ENCODE peak calls at places on chromosomes 3 and 15, in five cellular contexts. One of them, this sample, is unnamed.

GRCh38 chr3:136385457-136385856 is 135.3 kb downstream of the PCCB start:
- DNase-seq in DMS79: no peak
- DNase-seq in stimulated activated CD4-positive, alpha-beta T cell treated with anti-CD3 and anti-CD28 coated beads, Interleukin-15, amount 100 ng/mL, for 24 hours: no peak
- DNase-seq in thoracic aorta: no peak
- DNase-seq in C1 segment of cervical spinal cord: no peak
- DNase-seq in this sample: no peak

GRCh38 chr3:112074006-112074405 is 12.2 kb upstream of the C3orf52 start:
- DNase-seq in thoracic aorta: no peak
- DNase-seq in C1 segment of cervical spinal cord: no peak
- DNase-seq in DMS79: no peak
- DNase-seq in stimulated activated CD4-positive, alpha-beta T cell treated with anti-CD3 and anti-CD28 coated beads, Interleukin-15, amount 100 ng/mL, for 24 hours: no peak
- DNase-seq in this sample: no peak

GRCh38 chr15:62035256-62035908 is 24.9 kb downstream of the VPS13C start:
- DNase-seq in DMS79: no peak
- DNase-seq in stimulated activated CD4-positive, alpha-beta T cell treated with anti-CD3 and anti-CD28 coated beads, Interleukin-15, amount 100 ng/mL, for 24 hours: no peak
- DNase-seq in C1 segment of cervical spinal cord: no peak
- DNase-seq in thoracic aorta: no peak
- DNase-seq in this sample: peak

GRCh38 chr15:59190291-59190690 is 16.4 kb upstream of the LDHAL6B start:
- DNase-seq in thoracic aorta: no peak
- DNase-seq in DMS79: no peak
- DNase-seq in C1 segment of cervical spinal cord: no peak
- DNase-seq in stimulated activated CD4-positive, alpha-beta T cell treated with anti-CD3 and anti-CD28 coated beads, Interleukin-15, amount 100 ng/mL, for 24 hours: no peak
- DNase-seq in this sample: no peak

GRCh38 chr3:27914199-27914598 is 192.1 kb upstream of the EOMES start:
- DNase-seq in thoracic aorta: no peak
- DNase-seq in DMS79: no peak
- DNase-seq in C1 segment of cervical spinal cord: no peak
- DNase-seq in stimulated activated CD4-positive, alpha-beta T cell treated with anti-CD3 and anti-CD28 coated beads, Interleukin-15, amount 100 ng/mL, for 24 hours: no peak
- DNase-seq in this sample: no peak

GRCh38 chr3:195221015-195221853 is 49.7 kb downstream of the XXYLT1 start:
- DNase-seq in DMS79: no peak
- DNase-seq in thoracic aorta: no peak
- DNase-seq in C1 segment of cervical spinal cord: no peak
- DNase-seq in stimulated activated CD4-positive, alpha-beta T cell treated with anti-CD3 and anti-CD28 coated beads, Interleukin-15, amount 100 ng/mL, for 24 hours: no peak
- DNase-seq in this sample: no peak

GRCh38 chr3:114624047-114624445 is 330.2 kb downstream of the TIGIT start:
- DNase-seq in C1 segment of cervical spinal cord: peak
- DNase-seq in stimulated activated CD4-positive, alpha-beta T cell treated with anti-CD3 and anti-CD28 coated beads, Interleukin-15, amount 100 ng/mL, for 24 hours: no peak
- DNase-seq in DMS79: no peak
- DNase-seq in thoracic aorta: peak
- DNase-seq in this sample: peak

GRCh38 chr15:59399465-59400102 is 26.9 kb upstream of the MYO1E start:
- DNase-seq in stimulated activated CD4-positive, alpha-beta T cell treated with anti-CD3 and anti-CD28 coated beads, Interleukin-15, amount 100 ng/mL, for 24 hours: no peak
- DNase-seq in thoracic aorta: no peak
- DNase-seq in C1 segment of cervical spinal cord: peak
- DNase-seq in DMS79: no peak
- DNase-seq in this sample: no peak

GRCh38 chr3:129485681-129486056 is 42.8 kb upstream of the RHO start:
- DNase-seq in stimulated activated CD4-positive, alpha-beta T cell treated with anti-CD3 and anti-CD28 coated beads, Interleukin-15, amount 100 ng/mL, for 24 hours: no peak
- DNase-seq in DMS79: no peak
- DNase-seq in thoracic aorta: peak
- DNase-seq in C1 segment of cervical spinal cord: peak
- DNase-seq in this sample: peak

GRCh38 chr3:130516645-130517512 is at the start of gene COL6A6:
- DNase-seq in DMS79: no peak
- DNase-seq in stimulated activated CD4-positive, alpha-beta T cell treated with anti-CD3 and anti-CD28 coated beads, Interleukin-15, amount 100 ng/mL, for 24 hours: no peak
- DNase-seq in C1 segment of cervical spinal cord: no peak
- DNase-seq in thoracic aorta: no peak
- DNase-seq in this sample: no peak

GRCh38 chr3:126704494-126705214 is 614 bp downstream of the CHCHD6 start:
- DNase-seq in C1 segment of cervical spinal cord: no peak
- DNase-seq in thoracic aorta: no peak
- DNase-seq in stimulated activated CD4-positive, alpha-beta T cell treated with anti-CD3 and anti-CD28 coated beads, Interleukin-15, amount 100 ng/mL, for 24 hours: no peak
- DNase-seq in DMS79: no peak
- DNase-seq in this sample: no peak

GRCh38 chr3:56754753-56755365 is 46.9 kb downstream of the ARHGEF3 start:
- DNase-seq in thoracic aorta: no peak
- DNase-seq in C1 segment of cervical spinal cord: no peak
- DNase-seq in DMS79: no peak
- DNase-seq in stimulated activated CD4-positive, alpha-beta T cell treated with anti-CD3 and anti-CD28 coated beads, Interleukin-15, amount 100 ng/mL, for 24 hours: peak
- DNase-seq in this sample: no peak

GRCh38 chr15:28013976-28014375 is 85.1 kb downstream of the OCA2 start:
- DNase-seq in stimulated activated CD4-positive, alpha-beta T cell treated with anti-CD3 and anti-CD28 coated beads, Interleukin-15, amount 100 ng/mL, for 24 hours: no peak
- DNase-seq in DMS79: no peak
- DNase-seq in C1 segment of cervical spinal cord: no peak
- DNase-seq in thoracic aorta: no peak
- DNase-seq in this sample: no peak

GRCh38 chr15:48898083-48898482 is 20.1 kb downstream of the EID1 start:
- DNase-seq in C1 segment of cervical spinal cord: no peak
- DNase-seq in thoracic aorta: no peak
- DNase-seq in DMS79: no peak
- DNase-seq in stimulated activated CD4-positive, alpha-beta T cell treated with anti-CD3 and anti-CD28 coated beads, Interleukin-15, amount 100 ng/mL, for 24 hours: no peak
- DNase-seq in this sample: no peak

GRCh38 chr3:4656059-4656458 is 162.9 kb downstream of the ITPR1 start:
- DNase-seq in thoracic aorta: peak
- DNase-seq in stimulated activated CD4-positive, alpha-beta T cell treated with anti-CD3 and anti-CD28 coated beads, Interleukin-15, amount 100 ng/mL, for 24 hours: no peak
- DNase-seq in DMS79: no peak
- DNase-seq in C1 segment of cervical spinal cord: peak
- DNase-seq in this sample: peak

GRCh38 chr3:13598926-13599886 is 50.3 kb downstream of the FBLN2 start:
- DNase-seq in DMS79: no peak
- DNase-seq in C1 segment of cervical spinal cord: no peak
- DNase-seq in stimulated activated CD4-positive, alpha-beta T cell treated with anti-CD3 and anti-CD28 coated beads, Interleukin-15, amount 100 ng/mL, for 24 hours: no peak
- DNase-seq in thoracic aorta: no peak
- DNase-seq in this sample: no peak

GRCh38 chr3:71581981-71582611 is 1.4 kb downstream of the FOXP1 start:
- DNase-seq in C1 segment of cervical spinal cord: peak
- DNase-seq in stimulated activated CD4-positive, alpha-beta T cell treated with anti-CD3 and anti-CD28 coated beads, Interleukin-15, amount 100 ng/mL, for 24 hours: peak
- DNase-seq in thoracic aorta: peak
- DNase-seq in DMS79: no peak
- DNase-seq in this sample: no peak

GRCh38 chr15:68843425-68844311 is 23.0 kb upstream of the ANP32A start:
- DNase-seq in C1 segment of cervical spinal cord: no peak
- DNase-seq in stimulated activated CD4-positive, alpha-beta T cell treated with anti-CD3 and anti-CD28 coated beads, Interleukin-15, amount 100 ng/mL, for 24 hours: peak
- DNase-seq in thoracic aorta: no peak
- DNase-seq in DMS79: no peak
- DNase-seq in this sample: no peak